ENCODE peak calls at places on chromosomes 12 and 14, in four cellular contexts. U is HepG2, X is K562, Q is GM12878. Y is an unnamed sample.

GRCh38 chr12:45560689-45561088 is 168.8 kb upstream of the ARID2 start:
- DNase-seq in U (no peak), X (no peak), Q (no peak), Y (no peak)

GRCh38 chr12:103986823-103987222 is 21.2 kb downstream of the TDG start:
- DNase-seq in U (no peak), X (no peak), Q (no peak), Y (no peak)

GRCh38 chr14:58907803-58908202 is 270.0 kb downstream of the DACT1 start:
- DNase-seq in U (no peak), X (no peak), Q (no peak), Y (no peak)

GRCh38 chr12:78864483-78865296 is at the start of gene SYT1:
- DNase-seq in U (no peak), X (no peak), Q (no peak), Y (peak; percentile 98)

GRCh38 chr12:103810108-103810507 is 30.9 kb downstream of the NT5DC3 start:
- DNase-seq in U (no peak), X (no peak), Q (no peak), Y (no peak)

GRCh38 chr14:61229475-61229888 is 51.7 kb downstream of the TMEM30B start:
- DNase-seq in U (peak; percentile 10), X (no peak), Q (no peak), Y (no peak)

GRCh38 chr12:74896186-74896585 is 313.5 kb downstream of the KCNC2 start:
- DNase-seq in U (no peak), X (no peak), Q (no peak), Y (no peak)

GRCh38 chr14:77603654-77604270 is 12.7 kb downstream of the SPTLC2 start:
- DNase-seq in U (peak; percentile 24), X (peak; percentile 19), Q (no peak), Y (peak; percentile 56)

GRCh38 chr12:104279164-104279563 is 24.4 kb upstream of the EID3 start:
- DNase-seq in U (no peak), X (no peak), Q (no peak), Y (no peak)

GRCh38 chr12:124442772-124443445 is 124.5 kb downstream of the NCOR2 start:
- DNase-seq in U (no peak), X (no peak), Q (no peak), Y (no peak)

GRCh38 chr12:95184119-95184518 is 33.1 kb downstream of the FGD6 start:
- DNase-seq in U (no peak), X (no peak), Q (no peak), Y (peak; percentile 50)

GRCh38 chr14:65096323-65097089 is 5.8 kb downstream of the MAX start:
- DNase-seq in U (no peak), X (peak; percentile 62), Q (no peak), Y (no peak)

GRCh38 chr14:58082491-58083098 is 69.4 kb downstream of the ARMH4 start:
- DNase-seq in U (no peak), X (peak; percentile 18), Q (no peak), Y (peak; percentile 74)

GRCh38 chr12:109822951-109823411 is 10.2 kb downstream of the TRPV4 start:
- DNase-seq in U (peak; percentile 73), X (no peak), Q (no peak), Y (no peak)

GRCh38 chr12:92745874-92746553 is 43.2 kb downstream of the PLEKHG7 start:
- DNase-seq in U (no peak), X (no peak), Q (no peak), Y (peak; percentile 79)

GRCh38 chr14:66944872-66945271 is 244.4 kb upstream of the GARIN2 start:
- DNase-seq in U (peak; percentile 19), X (no peak), Q (no peak), Y (no peak)

GRCh38 chr12:77042834-77043233 is 22.5 kb downstream of the E2F7 start:
- DNase-seq in U (no peak), X (no peak), Q (no peak), Y (no peak)
- H3K27ac ChIP-seq in U (no peak overlapping the region), X (no peak overlapping the region), Q (no peak overlapping the region), Y (no peak overlapping the region)

GRCh38 chr12:106113042-106113441 is 25.7 kb downstream of the NUAK1 start:
- DNase-seq in U (no peak), X (no peak), Q (peak; percentile 7), Y (no peak)
- TF ChIP-seq POLR2AphosphoS2 in U (no peak), X (no peak), Q (no peak), Y (no peak)

GRCh38 chr14:86027990-86028389 is 498.0 kb downstream of the FLRT2 start:
- DNase-seq in U (no peak), X (no peak), Q (no peak), Y (no peak)

DNA sequence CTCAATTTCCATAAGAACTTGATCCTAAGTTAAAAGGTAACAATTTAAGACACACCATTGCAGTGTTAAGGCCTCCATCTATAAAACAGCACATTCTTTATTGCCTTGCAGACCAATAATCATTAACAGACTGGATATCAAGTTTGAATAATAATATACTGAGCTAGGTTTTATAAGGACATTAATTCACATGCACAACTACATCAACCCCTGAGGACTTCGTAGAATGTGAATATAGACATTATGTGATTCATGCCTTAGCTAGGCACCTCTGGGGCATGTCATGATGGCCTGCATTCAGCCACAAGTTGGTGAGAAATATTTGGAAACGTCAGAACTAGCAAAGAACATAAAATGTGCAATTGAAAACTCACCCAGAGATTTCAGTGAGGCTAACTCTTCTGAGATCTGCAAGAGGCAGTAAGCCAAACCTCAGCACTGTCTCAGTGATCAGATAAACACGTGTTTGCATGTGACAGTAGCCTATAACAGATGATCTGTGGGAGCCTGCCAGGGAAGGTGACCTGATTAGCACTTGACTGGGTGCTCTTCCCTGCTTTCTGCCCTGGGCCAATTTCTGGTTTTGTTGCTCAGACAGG is 492.2 kb downstream of the FLRT2 start:
- DNase-seq in U (no peak), X (no peak), Q (no peak), Y (no peak)
- TF ChIP-seq CEBPB in U (no peak), X (no peak), Q (no peak), Y (no peak)

GRCh38 chr14:99422220-99423010 is 58.2 kb downstream of the SETD3 start:
- DNase-seq in U (peak; percentile 23), X (no peak), Q (no peak), Y (no peak)
- H3K27ac ChIP-seq in U (peak overlapping the region; percentile 12), X (no peak overlapping the region), Q (no peak overlapping the region), Y (no peak overlapping the region)

DNA sequence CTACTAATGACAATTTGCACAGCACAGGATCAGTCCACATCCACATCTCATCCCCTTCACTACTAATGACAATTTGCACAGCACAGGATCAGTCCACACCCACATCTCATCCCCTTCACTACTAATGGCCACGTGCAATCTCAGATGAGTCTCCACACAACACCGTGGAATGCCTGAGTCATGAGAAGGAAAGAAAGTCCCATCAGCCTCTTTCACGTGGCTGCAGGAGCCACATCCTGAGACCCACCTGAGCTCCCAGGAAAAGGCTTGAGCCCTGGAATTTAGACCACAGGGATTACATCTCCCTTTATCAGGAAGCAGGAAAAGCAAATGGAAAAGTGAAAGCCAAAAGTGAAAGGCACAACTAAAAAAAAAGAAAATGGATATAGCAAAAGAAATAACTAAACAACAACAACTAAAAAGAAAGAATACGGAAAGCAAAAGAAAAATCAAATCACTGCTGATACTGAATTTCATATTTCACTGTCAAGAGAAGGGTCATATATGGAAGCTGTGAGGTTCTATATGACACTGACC is 1300.5 kb downstream of the TMEM121 start:
- DNase-seq in U (no peak), X (no peak), Q (no peak), Y (no peak)
- TF ChIP-seq POLR2AphosphoS2 in U (no peak), X (no peak), Q (no peak), Y (no peak)